ENCODE peak calls at places on chromosome 5, in seven cellular contexts. One of them, this sample, is unnamed.

GRCh38 chr5:124738751-124739559 is 7.5 kb downstream of the ZNF608 start:
- DNase-seq in AG08395: no peak
- DNase-seq in SHP77: peak; percentile 38
- DNase-seq in adipocyte: no peak
- DNase-seq in mesendoderm: peak; percentile 100
- DNase-seq in pancreas: no peak
- DNase-seq in substantia nigra: no peak
- DNase-seq in this sample: no peak

GRCh38 chr5:130335116-130335515 is 430.9 kb downstream of the CHSY3 start:
- DNase-seq in AG08395: no peak
- DNase-seq in SHP77: no peak
- DNase-seq in adipocyte: peak; percentile 17
- DNase-seq in mesendoderm: no peak
- DNase-seq in pancreas: no peak
- DNase-seq in substantia nigra: no peak
- DNase-seq in this sample: no peak

GRCh38 chr5:34843482-34843881 is 4.5 kb downstream of the TTC23L start:
- DNase-seq in AG08395: no peak
- DNase-seq in SHP77: no peak
- DNase-seq in adipocyte: peak; percentile 67
- DNase-seq in mesendoderm: no peak
- DNase-seq in pancreas: no peak
- DNase-seq in substantia nigra: no peak
- DNase-seq in this sample: no peak

GRCh38 chr5:123209163-123210013 is 120.3 kb downstream of the PRDM6 start:
- DNase-seq in AG08395: peak; percentile 79
- DNase-seq in SHP77: no peak
- DNase-seq in adipocyte: peak; percentile 72
- DNase-seq in mesendoderm: no peak
- DNase-seq in pancreas: no peak
- DNase-seq in substantia nigra: no peak
- DNase-seq in this sample: no peak

GRCh38 chr5:121805931-121806330 is 45.8 kb upstream of the FTMT start:
- DNase-seq in AG08395: no peak
- DNase-seq in SHP77: no peak
- DNase-seq in adipocyte: peak; percentile 69
- DNase-seq in mesendoderm: no peak
- DNase-seq in pancreas: no peak
- DNase-seq in substantia nigra: no peak
- DNase-seq in this sample: no peak

GRCh38 chr5:133489632-133490031 is 122.7 kb downstream of the FSTL4 start:
- DNase-seq in AG08395: no peak
- DNase-seq in SHP77: peak; percentile 18
- DNase-seq in adipocyte: no peak
- DNase-seq in mesendoderm: peak; percentile 67
- DNase-seq in pancreas: no peak
- DNase-seq in substantia nigra: no peak
- DNase-seq in this sample: peak; percentile 36

GRCh38 chr5:149799119-149799623 is 69.1 kb downstream of the PPARGC1B start:
- DNase-seq in AG08395: peak; percentile 97
- DNase-seq in SHP77: peak; percentile 58
- DNase-seq in adipocyte: peak; percentile 71
- DNase-seq in mesendoderm: no peak
- DNase-seq in pancreas: no peak
- DNase-seq in substantia nigra: no peak
- DNase-seq in this sample: no peak

GRCh38 chr5:82336566-82337351 is 58.6 kb upstream of the RPS23 start:
- DNase-seq in AG08395: no peak
- DNase-seq in SHP77: no peak
- DNase-seq in adipocyte: no peak
- DNase-seq in mesendoderm: no peak
- DNase-seq in pancreas: no peak
- DNase-seq in substantia nigra: no peak
- DNase-seq in this sample: no peak

GRCh38 chr5:78597858-78598415 is 50.6 kb downstream of the LHFPL2 start:
- DNase-seq in AG08395: no peak
- DNase-seq in SHP77: no peak
- DNase-seq in adipocyte: peak; percentile 64
- DNase-seq in mesendoderm: no peak
- DNase-seq in pancreas: no peak
- DNase-seq in substantia nigra: no peak
- DNase-seq in this sample: no peak

GRCh38 chr5:21654-22233 is 70.2 kb upstream of the PLEKHG4B start:
- DNase-seq in AG08395: peak; percentile 36
- DNase-seq in SHP77: no peak
- DNase-seq in adipocyte: peak; percentile 55
- DNase-seq in mesendoderm: no peak
- DNase-seq in pancreas: no peak
- DNase-seq in substantia nigra: no peak
- DNase-seq in this sample: no peak

GRCh38 chr5:173468821-173469251 is 140.6 kb upstream of the STC2 start:
- DNase-seq in AG08395: no peak
- DNase-seq in SHP77: no peak
- DNase-seq in adipocyte: no peak
- DNase-seq in mesendoderm: no peak
- DNase-seq in pancreas: no peak
- DNase-seq in substantia nigra: no peak
- DNase-seq in this sample: no peak

GRCh38 chr5:79513519-79514390 is at the start of gene HOMER1:
- DNase-seq in AG08395: peak; percentile 84
- DNase-seq in SHP77: peak; percentile 82
- DNase-seq in adipocyte: peak; percentile 91
- DNase-seq in mesendoderm: peak; percentile 86
- DNase-seq in pancreas: peak; percentile 90
- DNase-seq in substantia nigra: peak; percentile 50
- DNase-seq in this sample: peak; percentile 93

GRCh38 chr5:177064500-177065277 is 22.0 kb upstream of the FGFR4 start:
- DNase-seq in AG08395: no peak
- DNase-seq in SHP77: no peak
- DNase-seq in adipocyte: no peak
- DNase-seq in mesendoderm: no peak
- DNase-seq in pancreas: no peak
- DNase-seq in substantia nigra: no peak
- DNase-seq in this sample: no peak

GRCh38 chr5:64506567-64507321 is 929 bp downstream of the RGS7BP start:
- DNase-seq in AG08395: no peak
- DNase-seq in SHP77: no peak
- DNase-seq in adipocyte: no peak
- DNase-seq in mesendoderm: peak; percentile 55
- DNase-seq in pancreas: no peak
- DNase-seq in substantia nigra: no peak
- DNase-seq in this sample: no peak

GRCh38 chr5:111404270-111404769 is 108.0 kb downstream of the STARD4 start:
- DNase-seq in AG08395: no peak
- DNase-seq in SHP77: no peak
- DNase-seq in adipocyte: no peak
- DNase-seq in mesendoderm: no peak
- DNase-seq in pancreas: no peak
- DNase-seq in substantia nigra: no peak
- DNase-seq in this sample: no peak

GRCh38 chr5:32444946-32445758 is 612 bp upstream of the ZFR start:
- DNase-seq in AG08395: no peak
- DNase-seq in SHP77: no peak
- DNase-seq in adipocyte: no peak
- DNase-seq in mesendoderm: no peak
- DNase-seq in pancreas: no peak
- DNase-seq in substantia nigra: no peak
- DNase-seq in this sample: no peak

GRCh38 chr5:113246371-113246870 is 188.4 kb downstream of the TSSK1B start:
- DNase-seq in AG08395: peak; percentile 41
- DNase-seq in SHP77: no peak
- DNase-seq in adipocyte: peak; percentile 23
- DNase-seq in mesendoderm: peak; percentile 64
- DNase-seq in pancreas: no peak
- DNase-seq in substantia nigra: no peak
- DNase-seq in this sample: no peak

GRCh38 chr5:133944263-133945230 is 23.9 kb downstream of the C5orf15 start:
- DNase-seq in AG08395: peak; percentile 49
- DNase-seq in SHP77: peak; percentile 41
- DNase-seq in adipocyte: peak; percentile 42
- DNase-seq in mesendoderm: peak; percentile 67
- DNase-seq in pancreas: peak; percentile 75
- DNase-seq in substantia nigra: no peak
- DNase-seq in this sample: peak; percentile 59

GRCh38 chr5:14742427-14743010 is 78.0 kb downstream of the OTULIN start:
- DNase-seq in AG08395: no peak
- DNase-seq in SHP77: peak; percentile 91
- DNase-seq in adipocyte: no peak
- DNase-seq in mesendoderm: no peak
- DNase-seq in pancreas: no peak
- DNase-seq in substantia nigra: no peak
- DNase-seq in this sample: no peak